ENCODE peak calls at places on chromosomes 16 and 17, in seven cellular contexts. J is right lobe of liver, Q is suprapubic skin, W is tibial nerve, D is kidney epithelial cell, H is GM06990, M is kidney. Z is an unnamed sample.

GRCh38 chr17:3748576-3748975 is 24.9 kb downstream of the HASPIN start:
- DNase-seq in J (no peak), Q (no peak), W (no peak), D (no peak), H (no peak), M (no peak), Z (no peak)

GRCh38 chr17:73118876-73119485 is 26.5 kb upstream of the SLC39A11 start:
- DNase-seq in J (no peak), Q (no peak), W (no peak), D (no peak), H (no peak), M (no peak), Z (no peak)

GRCh38 chr17:32393904-32394303 is 43.9 kb downstream of the ZNF207 start:
- DNase-seq in J (no peak), Q (no peak), W (no peak), D (no peak), H (no peak), M (no peak), Z (no peak)

GRCh38 chr17:41413982-41414381 is 10.4 kb downstream of the KRT37 start:
- DNase-seq in J (no peak), Q (no peak), W (no peak), D (no peak), H (no peak), M (no peak), Z (no peak)

GRCh38 chr16:89286096-89286495 is 68.6 kb downstream of the ZNF778 start:
- DNase-seq in J (no peak), Q (no peak), W (no peak), D (no peak), H (no peak), M (no peak), Z (no peak)

GRCh38 chr17:72702998-72703397 is 389.5 kb downstream of the SLC39A11 start:
- DNase-seq in J (no peak), Q (no peak), W (no peak), D (no peak), H (no peak), M (no peak), Z (no peak)

GRCh38 chr17:32275060-32276042 is 9.7 kb downstream of the RHBDL3 start:
- DNase-seq in J (no peak), Q (no peak), W (no peak), D (peak), H (no peak), M (peak), Z (no peak)

GRCh38 chr16:86772231-86772510 is 193.8 kb downstream of the FOXL1 start:
- DNase-seq in J (no peak), Q (no peak), W (no peak), D (no peak), H (no peak), M (no peak), Z (no peak)

GRCh38 chr17:8125947-8126305 is 2.0 kb upstream of the HES7 start:
- DNase-seq in J (no peak), Q (no peak), W (peak), D (no peak), H (no peak), M (peak), Z (no peak)

GRCh38 chr16:88911148-88911945 is 44.9 kb upstream of the PABPN1L start:
- DNase-seq in J (no peak), Q (no peak), W (no peak), D (no peak), H (no peak), M (no peak), Z (no peak)

GRCh38 chr16:997440-998051 is 16.0 kb downstream of the SOX8 start:
- DNase-seq in J (no peak), Q (no peak), W (no peak), D (no peak), H (no peak), M (peak), Z (no peak)

GRCh38 chr17:79042421-79043190 is 18.6 kb downstream of the C1QTNF1 start:
- DNase-seq in J (no peak), Q (no peak), W (peak), D (no peak), H (no peak), M (no peak), Z (no peak)

GRCh38 chr17:56822725-56823124 is 11.0 kb downstream of the C17orf67 start:
- DNase-seq in J (peak), Q (no peak), W (no peak), D (no peak), H (no peak), M (no peak), Z (no peak)

GRCh38 chr17:57086069-57086930 is 1.3 kb downstream of the AKAP1 start:
- DNase-seq in J (peak), Q (peak), W (no peak), D (no peak), H (peak), M (peak), Z (no peak)

GRCh38 chr17:31512104-31512740 is 120.7 kb downstream of the RAB11FIP4 start:
- DNase-seq in J (no peak), Q (no peak), W (no peak), D (no peak), H (no peak), M (peak), Z (no peak)

DNA sequence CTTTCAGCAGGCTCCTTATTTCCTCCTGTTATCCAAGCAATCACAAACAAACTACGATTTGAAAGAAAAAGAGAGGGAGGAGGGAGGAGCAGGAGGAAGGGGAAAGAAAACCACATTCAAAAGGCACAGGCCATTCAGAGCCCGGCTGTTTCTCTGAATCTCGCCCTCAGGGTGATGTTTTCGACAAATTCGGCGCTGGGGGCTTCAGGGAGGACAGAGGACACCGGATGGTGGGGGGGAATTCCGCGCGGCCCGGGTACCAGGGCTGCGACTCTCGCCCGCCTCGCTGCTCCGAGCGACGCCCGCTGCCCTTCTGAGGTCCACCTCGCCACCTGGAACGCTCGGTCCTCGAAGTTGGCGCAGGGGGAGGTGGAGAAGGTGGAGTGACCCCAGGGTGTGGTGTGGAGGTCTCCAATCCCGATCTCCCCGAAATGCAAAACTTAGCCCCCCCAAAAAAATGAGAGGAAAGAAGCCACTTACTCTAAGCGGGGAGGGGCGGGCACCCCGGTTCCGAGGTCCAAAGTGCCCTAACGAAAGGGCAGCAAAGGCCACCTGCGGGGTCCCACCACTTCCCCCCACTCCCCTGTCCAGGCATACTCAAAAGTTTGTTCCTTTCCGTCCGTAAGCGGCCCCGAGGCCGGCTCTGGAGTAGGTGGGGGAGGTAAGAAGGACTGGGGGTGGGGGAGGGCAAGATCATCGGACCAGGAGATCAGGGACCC is 1.2 kb downstream of the TOX3 start:
- DNase-seq in J (no peak), Q (no peak), W (no peak), D (no peak), H (no peak), M (peak), Z (no peak)
- H3K4me3 ChIP-seq in J (peak), Q (peak), W (peak), D (peak), H (no peak), M (peak), Z (peak)

GRCh38 chr16:67291461-67291860 is 12.1 kb downstream of the PLEKHG4 start:
- DNase-seq in J (no peak), Q (no peak), W (no peak), D (no peak), H (no peak), M (no peak), Z (no peak)

GRCh38 chr16:67294171-67294757 is 14.9 kb downstream of the PLEKHG4 start:
- DNase-seq in J (no peak), Q (no peak), W (no peak), D (no peak), H (no peak), M (no peak), Z (no peak)

GRCh38 chr16:67298277-67298676 is 18.9 kb downstream of the PLEKHG4 start:
- DNase-seq in J (no peak), Q (peak), W (no peak), D (no peak), H (no peak), M (no peak), Z (no peak)

GRCh38 chr16:67296422-67296821 is 17.1 kb downstream of the PLEKHG4 start:
- DNase-seq in J (no peak), Q (no peak), W (no peak), D (no peak), H (no peak), M (no peak), Z (no peak)

GRCh38 chr16:67294927-67295326 is 15.6 kb downstream of the PLEKHG4 start:
- DNase-seq in J (no peak), Q (no peak), W (no peak), D (no peak), H (no peak), M (no peak), Z (no peak)
- TF ChIP-seq CTCF in J (no peak), Q (no peak), W (no peak), D (no peak), H (no peak), M (no peak), Z (no peak)

GRCh38 chr17:81515530-81516041 is 3.0 kb upstream of the ACTG1 start:
- DNase-seq in J (peak), Q (peak), W (no peak), D (no peak), H (no peak), M (peak), Z (no peak)
- H3K4me3 ChIP-seq in J (peak), Q (peak), W (peak), D (peak), H (peak), M (peak), Z (peak)

GRCh38 chr16:57626420-57627170 is 1.8 kb upstream of the ADGRG1 start:
- DNase-seq in J (no peak), Q (no peak), W (no peak), D (no peak), H (no peak), M (peak), Z (no peak)

GRCh38 chr16:57624806-57625500 is 3.5 kb upstream of the ADGRG1 start:
- DNase-seq in J (no peak), Q (no peak), W (no peak), D (no peak), H (no peak), M (peak), Z (no peak)

GRCh38 chr16:57628008-57628781 is at the start of gene ADGRG1:
- DNase-seq in J (no peak), Q (peak), W (peak), D (peak), H (no peak), M (peak), Z (peak)

GRCh38 chr16:57628782-57629181 is 352 bp downstream of the ADGRG1 start:
- DNase-seq in J (no peak), Q (no peak), W (no peak), D (no peak), H (no peak), M (no peak), Z (no peak)

DNA sequence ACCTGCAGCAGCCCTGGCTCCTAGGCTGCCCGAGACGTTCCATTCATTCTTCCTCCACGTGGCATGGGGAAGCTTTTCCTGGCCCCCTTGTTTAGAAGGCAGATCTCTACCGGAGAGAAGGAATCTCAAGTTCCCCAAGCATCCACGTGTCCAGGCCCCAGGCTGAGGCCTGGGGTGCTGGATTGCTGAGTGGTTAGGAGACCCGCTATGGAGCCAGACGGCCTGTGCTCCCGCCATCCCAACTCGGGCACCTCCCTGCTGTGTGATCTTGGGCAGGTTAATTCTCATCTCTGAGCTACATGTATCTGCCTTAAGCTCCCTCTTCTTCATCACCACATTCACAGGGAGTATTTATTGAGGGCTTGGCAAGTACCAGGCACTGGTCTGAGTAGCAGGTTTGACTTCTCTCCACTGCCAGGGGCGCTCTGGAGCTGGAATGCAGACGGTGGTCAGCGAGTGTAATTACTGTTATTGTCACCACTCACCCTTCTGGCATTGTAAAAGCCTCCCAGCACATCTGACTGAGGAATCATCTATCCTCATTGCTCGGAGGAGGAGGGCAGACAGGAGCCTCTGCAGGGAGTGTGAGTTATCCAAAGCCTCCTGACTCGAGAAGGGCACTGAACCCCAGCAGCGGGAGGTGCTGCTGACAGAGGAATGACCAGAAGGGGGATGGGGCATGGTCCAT is 1.1 kb upstream of the ADGRG1 start:
- DNase-seq in J (no peak), Q (no peak), W (no peak), D (peak), H (no peak), M (peak), Z (peak)
- TF ChIP-seq CTCF in J (no peak), Q (no peak), W (no peak), D (peak), H (no peak), M (peak), Z (peak)

GRCh38 chr17:50728112-50728429 is 8.7 kb downstream of the LUC7L3 start:
- DNase-seq in J (no peak), Q (no peak), W (no peak), D (no peak), H (no peak), M (no peak), Z (no peak)

GRCh38 chr17:50725769-50726655 is 6.6 kb downstream of the LUC7L3 start:
- DNase-seq in J (no peak), Q (no peak), W (no peak), D (no peak), H (no peak), M (no peak), Z (no peak)

GRCh38 chr17:50731575-50732460 is 12.4 kb downstream of the LUC7L3 start:
- DNase-seq in J (no peak), Q (no peak), W (no peak), D (no peak), H (no peak), M (no peak), Z (no peak)

DNA sequence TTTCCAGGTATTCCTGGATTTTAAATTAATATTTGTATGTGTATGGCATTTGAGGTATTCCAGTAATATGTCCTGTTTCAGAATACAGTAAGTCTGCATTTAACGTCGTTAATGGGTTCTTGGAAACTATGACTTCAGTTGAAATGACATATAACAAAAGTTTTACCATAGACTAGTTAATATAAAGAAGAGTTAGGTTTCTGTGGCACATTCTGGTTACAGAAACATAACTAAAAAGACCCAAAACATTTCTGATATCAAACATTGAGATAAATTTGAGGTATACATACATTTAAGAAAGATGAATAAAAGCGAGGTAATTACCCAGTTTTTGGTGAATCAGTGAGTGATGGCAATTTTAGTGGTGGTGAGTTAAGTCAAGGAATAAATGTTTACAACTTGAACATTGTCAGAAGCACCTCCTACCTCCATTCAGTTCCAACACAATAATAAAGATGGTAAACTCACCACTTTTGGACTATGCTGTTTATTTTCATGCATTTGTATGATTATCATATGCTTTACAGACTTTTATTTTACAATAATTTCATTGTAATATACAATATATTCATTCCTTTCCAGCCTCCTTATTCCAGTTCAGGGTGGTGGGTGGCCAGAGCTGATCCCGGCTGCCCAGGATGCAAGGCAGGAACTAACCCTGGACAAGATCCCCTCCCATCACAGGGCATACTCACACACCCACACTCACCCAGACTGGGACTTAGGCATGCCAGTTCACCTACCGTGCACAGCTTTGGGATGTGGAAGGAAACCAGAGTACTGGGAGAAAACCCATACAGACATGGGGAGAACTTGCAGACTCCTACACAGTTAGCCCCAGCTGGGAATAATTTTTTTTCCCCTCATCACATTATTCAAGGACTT is 9.7 kb downstream of the LUC7L3 start:
- DNase-seq in J (no peak), Q (no peak), W (no peak), D (no peak), H (no peak), M (no peak), Z (no peak)
- H3K4me3 ChIP-seq in J (no peak), Q (no peak), W (no peak), D (no peak), H (no peak), M (no peak), Z (no peak)